ENCODE peak calls at places on chromosomes 16 and 17, in eight cellular contexts. One of them, this sample, is unnamed.
A peak's percentile ranks its signal among the peaks of the same experiment; 100 is the strongest.

GRCh38 chr16:89827383-89828198 is 684 bp upstream of the SPIRE2 start:
- DNase-seq in CD4-positive, CD25-positive, alpha-beta regulatory T cell: no peak
- DNase-seq in effector memory CD8-positive, alpha-beta T cell: no peak
- DNase-seq in NCI-H1105 treated with DMSO at 0.1 percent for 48 hours: no peak
- DNase-seq in type B pancreatic cell: no peak
- DNase-seq in hippocampal formation: no peak
- DNase-seq in activated CD8-positive, alpha-beta memory T cell treated with anti-CD3 and anti-CD28 coated beads for 4 hours: no peak
- DNase-seq in fibroblast of mammary gland: peak; percentile 59
- DNase-seq in this sample: no peak

GRCh38 chr17:16354585-16354984 is 1.3 kb upstream of the CENPV start:
- DNase-seq in fibroblast of mammary gland: no peak
- DNase-seq in type B pancreatic cell: no peak
- DNase-seq in hippocampal formation: no peak
- DNase-seq in CD4-positive, CD25-positive, alpha-beta regulatory T cell: no peak
- DNase-seq in effector memory CD8-positive, alpha-beta T cell: no peak
- DNase-seq in NCI-H1105 treated with DMSO at 0.1 percent for 48 hours: no peak
- DNase-seq in activated CD8-positive, alpha-beta memory T cell treated with anti-CD3 and anti-CD28 coated beads for 4 hours: no peak
- DNase-seq in this sample: no peak

GRCh38 chr16:85898521-85899442 is at the start of gene IRF8:
- DNase-seq in fibroblast of mammary gland: no peak
- DNase-seq in type B pancreatic cell: peak; percentile 77
- DNase-seq in activated CD8-positive, alpha-beta memory T cell treated with anti-CD3 and anti-CD28 coated beads for 4 hours: peak; percentile 72
- DNase-seq in hippocampal formation: no peak
- DNase-seq in CD4-positive, CD25-positive, alpha-beta regulatory T cell: peak; percentile 17
- DNase-seq in NCI-H1105 treated with DMSO at 0.1 percent for 48 hours: peak; percentile 62
- DNase-seq in effector memory CD8-positive, alpha-beta T cell: peak; percentile 63
- DNase-seq in this sample: peak; percentile 90

GRCh38 chr16:785563-786535 is 2.3 kb downstream of the RPUSD1 start:
- DNase-seq in CD4-positive, CD25-positive, alpha-beta regulatory T cell: peak; percentile 62
- DNase-seq in type B pancreatic cell: peak; percentile 88
- DNase-seq in activated CD8-positive, alpha-beta memory T cell treated with anti-CD3 and anti-CD28 coated beads for 4 hours: peak; percentile 36
- DNase-seq in hippocampal formation: no peak
- DNase-seq in fibroblast of mammary gland: peak; percentile 47
- DNase-seq in NCI-H1105 treated with DMSO at 0.1 percent for 48 hours: no peak
- DNase-seq in effector memory CD8-positive, alpha-beta T cell: peak; percentile 75
- DNase-seq in this sample: peak; percentile 84

GRCh38 chr17:3894927-3895343 is 2.1 kb upstream of the CAMKK1 start:
- DNase-seq in hippocampal formation: no peak
- DNase-seq in fibroblast of mammary gland: no peak
- DNase-seq in activated CD8-positive, alpha-beta memory T cell treated with anti-CD3 and anti-CD28 coated beads for 4 hours: no peak
- DNase-seq in effector memory CD8-positive, alpha-beta T cell: no peak
- DNase-seq in NCI-H1105 treated with DMSO at 0.1 percent for 48 hours: no peak
- DNase-seq in CD4-positive, CD25-positive, alpha-beta regulatory T cell: no peak
- DNase-seq in type B pancreatic cell: no peak
- DNase-seq in this sample: no peak

GRCh38 chr16:85573696-85574641 is 39.2 kb upstream of the GSE1 start:
- DNase-seq in activated CD8-positive, alpha-beta memory T cell treated with anti-CD3 and anti-CD28 coated beads for 4 hours: no peak
- DNase-seq in type B pancreatic cell: no peak
- DNase-seq in CD4-positive, CD25-positive, alpha-beta regulatory T cell: no peak
- DNase-seq in NCI-H1105 treated with DMSO at 0.1 percent for 48 hours: peak; percentile 19
- DNase-seq in fibroblast of mammary gland: peak; percentile 64
- DNase-seq in effector memory CD8-positive, alpha-beta T cell: no peak
- DNase-seq in hippocampal formation: no peak
- DNase-seq in this sample: peak; percentile 84

GRCh38 chr17:57927048-57927723 is 28.0 kb downstream of the CUEDC1 start:
- DNase-seq in fibroblast of mammary gland: peak; percentile 78
- DNase-seq in type B pancreatic cell: no peak
- DNase-seq in CD4-positive, CD25-positive, alpha-beta regulatory T cell: no peak
- DNase-seq in hippocampal formation: no peak
- DNase-seq in activated CD8-positive, alpha-beta memory T cell treated with anti-CD3 and anti-CD28 coated beads for 4 hours: no peak
- DNase-seq in effector memory CD8-positive, alpha-beta T cell: no peak
- DNase-seq in NCI-H1105 treated with DMSO at 0.1 percent for 48 hours: no peak
- DNase-seq in this sample: no peak

GRCh38 chr16:1390239-1390638 is 24.3 kb downstream of the UNKL start:
- DNase-seq in hippocampal formation: no peak
- DNase-seq in type B pancreatic cell: no peak
- DNase-seq in CD4-positive, CD25-positive, alpha-beta regulatory T cell: no peak
- DNase-seq in NCI-H1105 treated with DMSO at 0.1 percent for 48 hours: no peak
- DNase-seq in activated CD8-positive, alpha-beta memory T cell treated with anti-CD3 and anti-CD28 coated beads for 4 hours: no peak
- DNase-seq in effector memory CD8-positive, alpha-beta T cell: no peak
- DNase-seq in fibroblast of mammary gland: no peak
- DNase-seq in this sample: no peak

GRCh38 chr17:72136692-72137550 is 16.1 kb downstream of the SOX9 start:
- DNase-seq in type B pancreatic cell: no peak
- DNase-seq in NCI-H1105 treated with DMSO at 0.1 percent for 48 hours: no peak
- DNase-seq in activated CD8-positive, alpha-beta memory T cell treated with anti-CD3 and anti-CD28 coated beads for 4 hours: no peak
- DNase-seq in fibroblast of mammary gland: peak; percentile 87
- DNase-seq in hippocampal formation: no peak
- DNase-seq in effector memory CD8-positive, alpha-beta T cell: no peak
- DNase-seq in CD4-positive, CD25-positive, alpha-beta regulatory T cell: no peak
- DNase-seq in this sample: no peak

GRCh38 chr16:1903845-1904820 is 14.1 kb downstream of the HS3ST6 start:
- DNase-seq in hippocampal formation: no peak
- DNase-seq in CD4-positive, CD25-positive, alpha-beta regulatory T cell: no peak
- DNase-seq in type B pancreatic cell: no peak
- DNase-seq in NCI-H1105 treated with DMSO at 0.1 percent for 48 hours: no peak
- DNase-seq in effector memory CD8-positive, alpha-beta T cell: no peak
- DNase-seq in activated CD8-positive, alpha-beta memory T cell treated with anti-CD3 and anti-CD28 coated beads for 4 hours: no peak
- DNase-seq in fibroblast of mammary gland: peak; percentile 6
- DNase-seq in this sample: no peak

GRCh38 chr17:72569193-72569946 is 448.6 kb downstream of the SOX9 start:
- DNase-seq in type B pancreatic cell: no peak
- DNase-seq in activated CD8-positive, alpha-beta memory T cell treated with anti-CD3 and anti-CD28 coated beads for 4 hours: no peak
- DNase-seq in hippocampal formation: no peak
- DNase-seq in effector memory CD8-positive, alpha-beta T cell: no peak
- DNase-seq in fibroblast of mammary gland: no peak
- DNase-seq in CD4-positive, CD25-positive, alpha-beta regulatory T cell: no peak
- DNase-seq in NCI-H1105 treated with DMSO at 0.1 percent for 48 hours: peak; percentile 53
- DNase-seq in this sample: no peak

GRCh38 chr17:81295678-81296381 is 723 bp upstream of the SLC38A10 start:
- DNase-seq in CD4-positive, CD25-positive, alpha-beta regulatory T cell: peak; percentile 32
- DNase-seq in activated CD8-positive, alpha-beta memory T cell treated with anti-CD3 and anti-CD28 coated beads for 4 hours: peak; percentile 15
- DNase-seq in NCI-H1105 treated with DMSO at 0.1 percent for 48 hours: peak; percentile 1
- DNase-seq in hippocampal formation: no peak
- DNase-seq in fibroblast of mammary gland: peak; percentile 39
- DNase-seq in type B pancreatic cell: no peak
- DNase-seq in effector memory CD8-positive, alpha-beta T cell: peak; percentile 37
- DNase-seq in this sample: no peak

GRCh38 chr16:31700200-31700529 is 172.5 kb downstream of the AHSP start:
- DNase-seq in CD4-positive, CD25-positive, alpha-beta regulatory T cell: no peak
- DNase-seq in effector memory CD8-positive, alpha-beta T cell: no peak
- DNase-seq in fibroblast of mammary gland: no peak
- DNase-seq in type B pancreatic cell: no peak
- DNase-seq in activated CD8-positive, alpha-beta memory T cell treated with anti-CD3 and anti-CD28 coated beads for 4 hours: no peak
- DNase-seq in hippocampal formation: peak; percentile 52
- DNase-seq in NCI-H1105 treated with DMSO at 0.1 percent for 48 hours: peak; percentile 84
- DNase-seq in this sample: no peak

GRCh38 chr17:68763551-68763950 is 162.4 kb upstream of the FAM20A start:
- DNase-seq in type B pancreatic cell: no peak
- DNase-seq in NCI-H1105 treated with DMSO at 0.1 percent for 48 hours: no peak
- DNase-seq in CD4-positive, CD25-positive, alpha-beta regulatory T cell: no peak
- DNase-seq in activated CD8-positive, alpha-beta memory T cell treated with anti-CD3 and anti-CD28 coated beads for 4 hours: no peak
- DNase-seq in effector memory CD8-positive, alpha-beta T cell: no peak
- DNase-seq in fibroblast of mammary gland: peak; percentile 73
- DNase-seq in hippocampal formation: no peak
- DNase-seq in this sample: no peak

GRCh38 chr16:71273384-71273783 is 15.8 kb downstream of the CMTR2 start:
- DNase-seq in activated CD8-positive, alpha-beta memory T cell treated with anti-CD3 and anti-CD28 coated beads for 4 hours: no peak
- DNase-seq in CD4-positive, CD25-positive, alpha-beta regulatory T cell: no peak
- DNase-seq in effector memory CD8-positive, alpha-beta T cell: no peak
- DNase-seq in type B pancreatic cell: no peak
- DNase-seq in NCI-H1105 treated with DMSO at 0.1 percent for 48 hours: no peak
- DNase-seq in fibroblast of mammary gland: no peak
- DNase-seq in hippocampal formation: no peak
- DNase-seq in this sample: no peak

GRCh38 chr16:74577882-74578366 is 29.0 kb downstream of the GLG1 start:
- DNase-seq in activated CD8-positive, alpha-beta memory T cell treated with anti-CD3 and anti-CD28 coated beads for 4 hours: no peak
- DNase-seq in type B pancreatic cell: no peak
- DNase-seq in NCI-H1105 treated with DMSO at 0.1 percent for 48 hours: no peak
- DNase-seq in fibroblast of mammary gland: peak; percentile 82
- DNase-seq in effector memory CD8-positive, alpha-beta T cell: no peak
- DNase-seq in CD4-positive, CD25-positive, alpha-beta regulatory T cell: no peak
- DNase-seq in hippocampal formation: no peak
- DNase-seq in this sample: no peak

GRCh38 chr17:81398170-81398854 is 3.1 kb downstream of the BAHCC1 start:
- DNase-seq in CD4-positive, CD25-positive, alpha-beta regulatory T cell: no peak
- DNase-seq in fibroblast of mammary gland: peak; percentile 65
- DNase-seq in type B pancreatic cell: no peak
- DNase-seq in NCI-H1105 treated with DMSO at 0.1 percent for 48 hours: no peak
- DNase-seq in effector memory CD8-positive, alpha-beta T cell: no peak
- DNase-seq in activated CD8-positive, alpha-beta memory T cell treated with anti-CD3 and anti-CD28 coated beads for 4 hours: no peak
- DNase-seq in hippocampal formation: no peak
- DNase-seq in this sample: no peak

GRCh38 chr16:89200124-89200849 is at the start of gene SLC22A31:
- DNase-seq in effector memory CD8-positive, alpha-beta T cell: no peak
- DNase-seq in hippocampal formation: no peak
- DNase-seq in fibroblast of mammary gland: no peak
- DNase-seq in activated CD8-positive, alpha-beta memory T cell treated with anti-CD3 and anti-CD28 coated beads for 4 hours: no peak
- DNase-seq in NCI-H1105 treated with DMSO at 0.1 percent for 48 hours: no peak
- DNase-seq in type B pancreatic cell: no peak
- DNase-seq in CD4-positive, CD25-positive, alpha-beta regulatory T cell: no peak
- DNase-seq in this sample: peak; percentile 56

GRCh38 chr17:13117616-13118015 is 99.8 kb upstream of the ELAC2 start:
- DNase-seq in activated CD8-positive, alpha-beta memory T cell treated with anti-CD3 and anti-CD28 coated beads for 4 hours: no peak
- DNase-seq in effector memory CD8-positive, alpha-beta T cell: no peak
- DNase-seq in hippocampal formation: no peak
- DNase-seq in type B pancreatic cell: no peak
- DNase-seq in NCI-H1105 treated with DMSO at 0.1 percent for 48 hours: no peak
- DNase-seq in CD4-positive, CD25-positive, alpha-beta regulatory T cell: no peak
- DNase-seq in fibroblast of mammary gland: no peak
- DNase-seq in this sample: no peak

GRCh38 chr17:39235555-39236221 is 9.9 kb upstream of the STAC2 start:
- DNase-seq in NCI-H1105 treated with DMSO at 0.1 percent for 48 hours: peak; percentile 33
- DNase-seq in type B pancreatic cell: no peak
- DNase-seq in fibroblast of mammary gland: peak; percentile 67
- DNase-seq in hippocampal formation: no peak
- DNase-seq in effector memory CD8-positive, alpha-beta T cell: peak; percentile 47
- DNase-seq in activated CD8-positive, alpha-beta memory T cell treated with anti-CD3 and anti-CD28 coated beads for 4 hours: no peak
- DNase-seq in CD4-positive, CD25-positive, alpha-beta regulatory T cell: peak; percentile 23
- DNase-seq in this sample: no peak

GRCh38 chr17:33297643-33298042 is 4.5 kb upstream of the ASIC2 start:
- DNase-seq in effector memory CD8-positive, alpha-beta T cell: no peak
- DNase-seq in NCI-H1105 treated with DMSO at 0.1 percent for 48 hours: no peak
- DNase-seq in CD4-positive, CD25-positive, alpha-beta regulatory T cell: no peak
- DNase-seq in fibroblast of mammary gland: no peak
- DNase-seq in activated CD8-positive, alpha-beta memory T cell treated with anti-CD3 and anti-CD28 coated beads for 4 hours: no peak
- DNase-seq in hippocampal formation: no peak
- DNase-seq in type B pancreatic cell: no peak
- DNase-seq in this sample: no peak

GRCh38 chr16:74984194-74984669 is 691 bp downstream of the WDR59 start:
- DNase-seq in hippocampal formation: no peak
- DNase-seq in CD4-positive, CD25-positive, alpha-beta regulatory T cell: no peak
- DNase-seq in activated CD8-positive, alpha-beta memory T cell treated with anti-CD3 and anti-CD28 coated beads for 4 hours: no peak
- DNase-seq in type B pancreatic cell: no peak
- DNase-seq in effector memory CD8-positive, alpha-beta T cell: peak; percentile 35
- DNase-seq in fibroblast of mammary gland: peak; percentile 38
- DNase-seq in NCI-H1105 treated with DMSO at 0.1 percent for 48 hours: no peak
- DNase-seq in this sample: no peak